ENCODE peak calls at places on chromosomes 1 and 21, in five cellular contexts. I is left lung; L is globus pallidus; K is activated CD8-positive, alpha-beta memory T cell treated with anti-CD3 and anti-CD28 coated beads for 24 hours; B is hypothalamus. E is an unnamed sample.

GRCh38 chr1:38942664-38943428 is 1.2 kb upstream of the RHBDL2 start:
- DNase-seq in I (no peak), L (no peak), K (no peak), B (no peak), E (no peak)

GRCh38 chr1:109667452-109668122 is at the start of gene GSTM2:
- DNase-seq in I (peak; percentile 98), L (peak; percentile 74), K (peak; percentile 90), B (peak; percentile 53), E (peak; percentile 82)

GRCh38 chr1:2628933-2629626 is 3.7 kb downstream of the MMEL1 start:
- DNase-seq in I (peak; percentile 76), L (no peak), K (no peak), B (no peak), E (no peak)

GRCh38 chr1:151720974-151721787 is at the start of gene RIIAD1:
- DNase-seq in I (peak; percentile 86), L (no peak), K (peak; percentile 77), B (no peak), E (peak; percentile 15)

GRCh38 chr1:241460098-241460873 is 59.3 kb downstream of the FH start:
- DNase-seq in I (no peak), L (no peak), K (no peak), B (no peak), E (no peak)

GRCh38 chr1:247441621-247442020 is 16.3 kb downstream of the OR2B11 start:
- DNase-seq in I (no peak), L (no peak), K (no peak), B (no peak), E (no peak)

GRCh38 chr1:108644984-108645383 is 15.9 kb downstream of the HENMT1 start:
- DNase-seq in I (peak; percentile 72), L (no peak), K (peak; percentile 74), B (no peak), E (no peak)

GRCh38 chr1:205313681-205314308 is 7.8 kb downstream of the NUAK2 start:
- DNase-seq in I (peak; percentile 90), L (peak; percentile 67), K (peak; percentile 78), B (no peak), E (peak; percentile 43)

GRCh38 chr1:30887485-30888315 is 20.9 kb downstream of the SDC3 start:
- DNase-seq in I (peak; percentile 6), L (no peak), K (no peak), B (no peak), E (no peak)

GRCh38 chr21:25457411-25457810 is 149.9 kb downstream of the MRPL39 start:
- DNase-seq in I (no peak), L (no peak), K (no peak), B (no peak), E (no peak)

GRCh38 chr1:196655037-196655436 is 3.2 kb downstream of the CFH start:
- DNase-seq in I (no peak), L (no peak), K (no peak), B (no peak), E (no peak)

E was measured in amygdala.